ENCODE peak calls at places on chromosomes 6 and 20, in eight cellular contexts. A is endothelial cell, U is Peyer's patch, C is hepatocyte, Y is heart right ventricle, T is heart left ventricle, X is GM10248, V is choroid plexus epithelial cell. G is an unnamed sample.
A peak's percentile ranks its signal among the peaks of the same experiment; 100 is the strongest.

GRCh38 chr6:36679043-36679821 is 718 bp downstream of the CDKN1A start:
- DNase-seq in A (peak; percentile 42), U (peak; percentile 79), C (peak; percentile 71), Y (peak; percentile 82), T (peak; percentile 88), X (no peak), V (peak; percentile 32), G (no peak)

GRCh38 chr20:47635256-47635655 is 133.6 kb downstream of the NCOA3 start:
- DNase-seq in A (no peak), U (no peak), C (no peak), Y (no peak), T (no peak), X (no peak), V (no peak), G (no peak)

GRCh38 chr6:131258816-131259476 is 123.7 kb downstream of the AKAP7 start:
- DNase-seq in A (no peak), U (no peak), C (peak; percentile 77), Y (no peak), T (no peak), X (no peak), V (peak; percentile 42), G (no peak)

GRCh38 chr6:131471331-131471730 is 101.7 kb upstream of the ARG1 start:
- DNase-seq in A (no peak), U (no peak), C (no peak), Y (no peak), T (no peak), X (no peak), V (no peak), G (no peak)

GRCh38 chr6:97316982-97317381 is 34.0 kb upstream of the MMS22L start:
- DNase-seq in A (no peak), U (no peak), C (no peak), Y (no peak), T (no peak), X (no peak), V (no peak), G (no peak)

GRCh38 chr6:88952065-88952704 is 11.2 kb downstream of the RNGTT start:
- DNase-seq in A (no peak), U (no peak), C (no peak), Y (no peak), T (no peak), X (no peak), V (peak; percentile 42), G (no peak)

GRCh38 chr20:2798814-2799213 is 1.6 kb downstream of the CPXM1 start:
- DNase-seq in A (no peak), U (no peak), C (no peak), Y (no peak), T (no peak), X (no peak), V (peak; percentile 59), G (peak; percentile 59)

GRCh38 chr20:13231031-13231752 is 10.1 kb downstream of the ISM1 start:
- DNase-seq in A (peak; percentile 12), U (no peak), C (no peak), Y (no peak), T (no peak), X (no peak), V (no peak), G (no peak)

GRCh38 chr20:6683346-6683977 is 84.0 kb upstream of the BMP2 start:
- DNase-seq in A (no peak), U (no peak), C (no peak), Y (no peak), T (no peak), X (no peak), V (no peak), G (no peak)

DNA sequence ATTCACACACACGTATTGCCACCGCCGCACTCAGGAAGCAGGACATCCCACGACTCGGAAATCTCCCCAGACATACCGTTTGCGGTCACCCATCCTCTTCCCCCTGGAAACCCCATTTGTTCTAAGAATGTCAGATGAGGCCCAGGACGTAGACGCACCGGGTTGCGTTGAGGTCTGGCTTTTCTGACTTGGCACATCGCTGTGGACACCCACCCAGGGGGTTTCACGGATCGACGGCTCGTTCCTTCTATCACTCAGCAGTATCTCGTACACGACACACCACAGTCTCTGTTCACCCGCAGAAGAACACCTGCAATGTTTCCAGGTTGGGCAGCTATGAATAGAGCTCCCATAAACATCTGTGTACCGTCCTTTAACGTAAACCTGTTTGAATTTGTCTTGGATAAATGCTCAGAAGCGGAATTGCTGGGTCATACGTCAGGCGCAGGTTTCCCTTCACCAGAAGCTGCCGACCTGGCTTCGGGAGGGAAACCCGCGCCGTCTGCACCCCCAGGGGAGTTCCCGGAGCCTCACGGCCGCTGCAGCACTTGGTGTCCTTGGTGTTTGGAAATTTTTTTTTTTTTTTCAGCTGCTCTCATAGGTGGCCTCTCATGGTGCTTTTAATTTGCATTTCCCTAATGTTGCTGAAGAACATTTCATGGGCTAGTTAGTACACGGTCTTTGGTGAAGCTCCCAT is 9.3 kb upstream of the EEF1A2 start:
- DNase-seq in A (no peak), U (no peak), C (no peak), Y (no peak), T (no peak), X (no peak), V (no peak), G (no peak)
- TF ChIP-seq CTCF in A (no peak), U (no peak), C (no peak), Y (no peak), T (no peak), X (no peak), V (no peak), G (no peak)

DNA sequence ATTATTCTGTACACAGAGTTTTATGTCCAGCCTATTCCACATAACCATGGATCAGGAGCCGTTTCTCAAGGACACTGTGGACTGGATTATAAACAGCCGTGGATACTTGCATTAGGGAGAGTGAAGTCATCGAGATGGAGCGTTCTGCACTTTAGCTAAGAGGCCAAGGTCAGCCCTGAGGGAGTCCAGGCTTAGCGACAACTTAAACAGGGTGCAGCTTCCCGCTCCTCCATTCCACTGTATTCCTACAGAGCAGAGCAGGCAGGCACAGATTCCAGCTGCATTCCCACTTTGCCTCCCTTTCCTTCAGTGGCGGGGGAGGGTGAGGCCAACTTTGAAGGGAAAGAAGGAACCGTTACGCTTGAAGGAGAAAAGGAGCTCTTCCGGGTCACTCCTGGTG is 59.5 kb downstream of the RAMACL start:
- DNase-seq in A (no peak), U (no peak), C (no peak), Y (no peak), T (no peak), X (no peak), V (no peak), G (no peak)
- TF ChIP-seq CTCF in A (no peak), U (no peak), C (no peak), Y (no peak), T (no peak), X (no peak), V (no peak), G (no peak)

GRCh38 chr6:38027685-38028373 is 208.3 kb downstream of the ZFAND3 start:
- DNase-seq in A (no peak), U (no peak), C (no peak), Y (no peak), T (no peak), X (no peak), V (peak; percentile 38), G (no peak)

GRCh38 chr6:38033442-38033982 is 214.0 kb downstream of the ZFAND3 start:
- DNase-seq in A (no peak), U (no peak), C (no peak), Y (no peak), T (no peak), X (no peak), V (no peak), G (no peak)

GRCh38 chr6:38025431-38025830 is 205.9 kb downstream of the ZFAND3 start:
- DNase-seq in A (no peak), U (no peak), C (no peak), Y (no peak), T (no peak), X (no peak), V (no peak), G (no peak)

GRCh38 chr6:38034269-38034914 is 214.9 kb downstream of the ZFAND3 start:
- DNase-seq in A (no peak), U (no peak), C (peak; percentile 39), Y (no peak), T (no peak), X (no peak), V (peak; percentile 87), G (no peak)

DNA sequence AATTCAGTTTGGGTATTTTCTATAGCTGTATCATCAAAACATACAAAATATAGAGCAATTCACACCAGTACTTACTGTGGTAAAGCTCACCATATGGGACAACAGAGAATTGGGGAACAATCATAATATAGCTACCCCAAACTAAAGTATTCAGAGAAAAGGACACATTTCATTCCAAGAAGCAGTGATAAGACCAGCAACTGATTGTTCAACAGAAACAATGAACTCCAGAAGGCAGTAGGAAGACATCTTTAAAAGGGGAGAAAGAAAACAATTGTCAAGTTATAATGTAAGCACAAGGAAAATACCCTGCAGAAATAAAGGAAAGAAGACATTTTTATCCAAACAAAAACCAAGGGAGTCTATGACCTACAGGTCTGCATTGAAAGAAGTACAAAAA is 210.9 kb downstream of the ZFAND3 start:
- DNase-seq in A (no peak), U (no peak), C (no peak), Y (no peak), T (no peak), X (no peak), V (no peak), G (no peak)
- TF ChIP-seq CTCF in A (no peak), U (no peak), C (no peak), Y (no peak), T (no peak), X (no peak), V (no peak), G (no peak)

DNA sequence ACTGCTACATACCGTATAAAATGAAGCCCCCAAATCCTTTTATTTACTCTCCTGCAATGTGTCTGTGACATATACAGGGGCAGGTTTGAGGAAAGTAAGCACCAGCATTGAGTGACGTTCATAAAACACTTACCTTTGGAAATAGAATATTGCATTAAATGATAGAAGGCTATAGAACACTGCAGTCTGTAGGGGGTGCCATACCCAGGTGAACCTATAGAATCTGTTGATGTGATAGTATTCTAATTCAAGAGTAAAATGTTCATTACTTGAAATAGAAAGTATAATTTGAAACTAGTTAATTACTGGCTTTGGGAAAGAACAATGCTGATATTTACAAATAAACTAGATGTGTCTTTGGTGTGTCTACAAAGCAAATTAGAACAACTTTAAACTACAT is 47.0 kb upstream of the PRL start:
- DNase-seq in A (no peak), U (no peak), C (no peak), Y (no peak), T (no peak), X (no peak), V (no peak), G (no peak)
- TF ChIP-seq CTCF in A (no peak), U (no peak), C (peak; percentile 25), Y (no peak), T (no peak), X (no peak), V (peak; percentile 37), G (no peak)

GRCh38 chr6:162856885-162857284 is 129.1 kb downstream of the PACRG start:
- DNase-seq in A (peak; percentile 50), U (no peak), C (peak; percentile 80), Y (no peak), T (no peak), X (no peak), V (peak; percentile 89), G (no peak)
- TF ChIP-seq CTCF in A (peak; percentile 38), U (no peak), C (peak; percentile 67), Y (peak; percentile 63), T (peak; percentile 74), X (peak; percentile 2), V (peak; percentile 81), G (no peak)